ENCODE peak calls at places on chromosomes 7 and 10, in seven cellular contexts. B is fibroblast of mammary gland, W is lower lobe of right lung, R is A549, V is astrocyte, U is GM12865, G is body of pancreas. X is an unnamed sample.

GRCh38 chr7:2729043-2729892 is 41.3 kb downstream of the AMZ1 start:
- DNase-seq in B (peak; percentile 47), W (no peak), R (no peak), V (peak; percentile 35), U (no peak), G (peak; percentile 23), X (peak; percentile 47)

GRCh38 chr10:133264455-133264854 is 12.2 kb downstream of the ADAM8 start:
- DNase-seq in B (no peak), W (no peak), R (no peak), V (no peak), U (no peak), G (no peak), X (no peak)

GRCh38 chr7:47291461-47292051 is 290.4 kb downstream of the TNS3 start:
- DNase-seq in B (peak; percentile 98), W (no peak), R (peak; percentile 43), V (peak; percentile 97), U (peak; percentile 73), G (no peak), X (no peak)

GRCh38 chr7:110186334-110186733 is 904.6 kb upstream of the LRRN3 start:
- DNase-seq in B (no peak), W (no peak), R (no peak), V (no peak), U (no peak), G (no peak), X (no peak)

GRCh38 chr7:30612658-30613265 is 18.1 kb downstream of the GARS1 start:
- DNase-seq in B (peak; percentile 51), W (no peak), R (no peak), V (peak; percentile 52), U (no peak), G (no peak), X (no peak)

GRCh38 chr7:158858592-158859503 is 2.5 kb downstream of the DYNC2I1 start:
- DNase-seq in B (no peak), W (no peak), R (no peak), V (no peak), U (no peak), G (no peak), X (no peak)

GRCh38 chr7:44281811-44282600 is 43.4 kb downstream of the CAMK2B start:
- DNase-seq in B (no peak), W (peak; percentile 32), R (no peak), V (no peak), U (no peak), G (peak; percentile 3), X (peak; percentile 37)

GRCh38 chr10:124533266-124533665 is 71.6 kb downstream of the LHPP start:
- DNase-seq in B (no peak), W (no peak), R (no peak), V (no peak), U (no peak), G (no peak), X (no peak)

GRCh38 chr7:28169166-28169713 is 11.4 kb downstream of the JAZF1 start:
- DNase-seq in B (peak; percentile 42), W (no peak), R (no peak), V (peak; percentile 39), U (no peak), G (no peak), X (no peak)

DNA sequence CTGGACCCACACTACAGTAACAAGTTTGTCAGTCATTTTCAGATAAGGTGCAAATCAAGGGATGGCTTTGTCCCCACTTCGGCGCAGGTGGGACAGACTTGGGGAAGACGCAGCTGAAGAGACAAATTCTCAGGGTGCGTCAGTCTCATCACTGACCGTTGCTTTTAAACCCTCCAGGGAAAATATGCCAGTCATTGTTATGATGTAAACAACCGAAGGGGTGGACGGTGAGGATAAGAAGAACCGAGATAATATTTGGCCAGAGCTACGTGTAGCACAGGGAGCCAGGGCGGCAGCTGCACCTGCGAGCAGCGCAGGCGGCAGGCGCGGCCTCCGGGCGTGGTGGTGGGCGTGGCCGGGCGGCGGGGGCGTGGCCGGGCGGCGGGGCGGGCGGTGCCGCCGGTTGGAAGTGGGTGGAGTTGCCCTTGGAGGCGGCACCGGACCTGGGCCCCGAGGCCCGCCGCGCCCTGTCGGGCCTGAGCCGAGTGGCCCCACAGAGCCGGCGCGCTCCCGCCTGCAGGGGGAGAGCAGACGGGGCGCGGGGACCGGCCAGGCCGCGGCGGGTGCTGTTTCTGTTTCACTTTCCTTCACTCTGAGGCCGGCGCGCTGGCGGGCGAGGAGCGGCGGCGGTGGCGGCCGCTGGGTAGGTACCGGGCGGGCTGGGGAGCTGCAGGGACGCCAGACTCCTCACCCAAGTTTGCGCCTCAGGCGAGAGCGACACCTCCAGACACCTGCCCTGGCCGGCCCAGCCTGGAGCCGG is at the start of gene PCGF5:
- DNase-seq in B (peak; percentile 81), W (peak; percentile 96), R (peak; percentile 80), V (peak; percentile 68), U (peak; percentile 97), G (peak; percentile 94), X (peak; percentile 97)
- TF ChIP-seq CTCF in B (no peak), W (peak; percentile 15), R (peak; percentile 21), V (no peak), U (peak; percentile 41), G (peak; percentile 13), X (peak; percentile 29)

GRCh38 chr7:95476072-95476845 is 9.5 kb upstream of the ASB4 start:
- DNase-seq in B (no peak), W (no peak), R (no peak), V (no peak), U (no peak), G (no peak), X (no peak)

GRCh38 chr7:95481768-95482167 is 4.0 kb upstream of the ASB4 start:
- DNase-seq in B (no peak), W (no peak), R (no peak), V (no peak), U (no peak), G (no peak), X (no peak)

GRCh38 chr7:95479992-95480624 is 5.6 kb upstream of the ASB4 start:
- DNase-seq in B (no peak), W (no peak), R (no peak), V (no peak), U (peak; percentile 16), G (no peak), X (no peak)

GRCh38 chr7:95476904-95477594 is 8.7 kb upstream of the ASB4 start:
- DNase-seq in B (peak; percentile 76), W (peak; percentile 49), R (peak; percentile 60), V (peak; percentile 48), U (peak; percentile 74), G (peak; percentile 84), X (peak; percentile 37)

DNA sequence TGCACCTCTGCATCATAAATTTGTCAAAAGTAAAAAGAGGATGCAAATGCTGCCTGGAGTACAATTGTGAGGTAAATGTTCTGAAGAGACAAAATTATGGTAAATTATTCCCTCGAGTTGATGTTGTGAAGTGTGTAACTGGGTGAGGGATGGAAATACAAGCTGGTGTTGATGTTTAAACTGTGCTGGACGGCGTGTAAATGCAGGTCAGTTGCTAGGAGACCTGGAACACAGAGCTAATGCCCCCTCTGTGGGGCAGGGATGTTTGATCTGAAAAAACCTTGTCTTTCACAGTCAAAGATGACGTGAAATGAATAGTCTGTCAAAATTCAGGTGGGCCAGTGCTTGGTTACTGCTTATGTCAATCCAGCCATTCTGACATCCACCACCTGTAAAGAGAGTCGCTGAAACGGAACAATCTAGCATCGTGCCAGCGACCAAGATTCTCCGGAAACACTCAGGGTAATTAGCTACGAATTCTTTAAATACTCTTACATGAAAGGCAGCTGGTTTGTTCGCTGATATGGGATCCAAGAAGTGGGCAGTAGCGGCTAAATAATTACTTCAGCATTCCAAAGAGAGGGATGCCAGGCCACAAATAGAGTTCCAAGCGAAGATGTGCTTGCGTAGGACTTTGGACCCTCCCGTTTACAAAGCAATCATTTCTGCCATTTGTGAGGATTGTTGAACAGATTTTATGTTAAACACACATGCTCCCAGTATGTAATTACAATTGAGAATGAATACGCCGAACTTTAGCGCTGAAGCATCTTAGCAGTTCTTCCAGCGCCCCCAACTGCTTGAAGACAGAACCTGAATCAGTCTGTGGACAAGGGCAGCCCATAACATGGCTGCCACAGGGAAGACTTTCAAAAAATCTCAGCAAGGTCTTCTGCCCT is 7.4 kb upstream of the ASB4 start:
- DNase-seq in B (peak; percentile 33), W (no peak), R (peak; percentile 60), V (peak; percentile 75), U (no peak), G (peak; percentile 57), X (no peak)
- TF ChIP-seq CTCF in B (peak; percentile 19), W (peak; percentile 43), R (peak; percentile 85), V (peak; percentile 47), U (no peak), G (no peak), X (peak; percentile 27)

DNA sequence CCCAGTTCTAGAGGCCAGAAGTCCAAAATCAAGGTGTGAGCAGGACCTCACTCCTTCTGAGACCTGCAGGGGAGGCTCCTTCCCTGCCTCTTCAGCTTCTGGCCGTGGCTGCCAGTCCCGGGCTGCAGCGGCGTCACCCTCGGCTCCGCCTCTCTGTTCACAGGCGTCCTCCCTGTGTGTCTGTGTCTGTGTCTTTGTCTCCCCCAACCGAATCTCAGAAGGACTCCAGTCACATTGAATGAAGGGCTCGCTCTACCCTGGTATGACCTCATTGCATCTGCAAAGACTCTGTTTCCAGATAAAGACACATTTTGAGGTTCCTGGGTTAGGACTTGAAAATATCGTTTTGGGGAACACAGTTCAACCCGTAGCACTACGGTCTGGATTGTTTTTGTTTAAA is 33.1 kb upstream of the GALNT11 start:
- DNase-seq in B (peak; percentile 47), W (peak; percentile 71), R (peak; percentile 66), V (no peak), U (peak; percentile 29), G (peak; percentile 72), X (peak; percentile 50)
- TF ChIP-seq CTCF in B (peak; percentile 7), W (peak; percentile 28), R (peak; percentile 46), V (no peak), U (peak; percentile 13), G (no peak), X (no peak)

GRCh38 chr10:43402176-43402575 is 6.8 kb downstream of the HNRNPF start:
- DNase-seq in B (no peak), W (no peak), R (no peak), V (no peak), U (no peak), G (no peak), X (no peak)

GRCh38 chr10:43404675-43405221 is 4.2 kb downstream of the HNRNPF start:
- DNase-seq in B (no peak), W (no peak), R (no peak), V (no peak), U (no peak), G (no peak), X (no peak)

GRCh38 chr10:43401627-43402026 is 7.4 kb downstream of the HNRNPF start:
- DNase-seq in B (no peak), W (no peak), R (no peak), V (no peak), U (no peak), G (no peak), X (no peak)

GRCh38 chr10:43402880-43403452 is 6.0 kb downstream of the HNRNPF start:
- DNase-seq in B (no peak), W (no peak), R (no peak), V (no peak), U (no peak), G (no peak), X (no peak)

DNA sequence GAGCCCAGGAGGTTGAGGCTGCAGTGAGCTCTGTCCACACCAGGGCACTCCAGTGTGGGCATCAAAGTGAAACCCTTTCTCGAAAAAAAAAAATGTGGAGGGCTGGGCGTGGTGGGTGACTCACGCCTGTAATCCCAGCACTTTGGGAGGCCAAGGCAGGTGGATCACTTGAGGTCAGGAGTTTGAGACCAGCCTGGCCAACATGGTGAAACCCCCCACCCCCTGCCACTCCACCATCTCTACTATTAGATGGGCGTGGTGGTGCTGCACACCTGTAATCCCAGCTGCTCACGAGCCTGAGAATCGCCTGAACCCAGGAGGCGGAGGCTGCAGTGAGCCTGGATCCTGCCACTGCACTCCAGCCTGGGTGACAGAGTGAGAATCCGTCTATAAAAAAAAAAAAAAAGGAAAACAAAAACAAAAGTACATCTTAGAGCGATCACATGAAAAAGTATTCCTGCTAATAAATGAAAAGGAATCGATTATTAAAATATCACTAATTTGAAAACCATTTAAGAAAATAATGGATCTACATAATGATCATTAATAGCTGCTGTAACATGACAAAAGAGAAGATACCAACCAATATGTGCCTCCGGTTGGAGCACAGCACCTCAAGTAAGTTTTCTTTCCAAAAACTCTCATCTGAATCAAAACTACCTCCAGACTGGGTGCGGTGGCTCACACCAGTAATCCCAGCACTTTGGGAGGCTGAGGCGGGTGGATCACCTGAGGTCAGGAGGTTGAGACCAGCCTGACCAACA is 4.9 kb downstream of the HNRNPF start:
- DNase-seq in B (no peak), W (no peak), R (no peak), V (no peak), U (no peak), G (no peak), X (no peak)
- TF ChIP-seq CTCF in B (no peak), W (no peak), R (no peak), V (no peak), U (no peak), G (no peak), X (no peak)

X was measured in right lobe of liver.